ENCODE peak calls at places on chromosomes 13 and 19, in four cellular contexts. S is heart right ventricle, D is psoas muscle, X is T-helper 17 cell. Y is an unnamed sample. For H3K9me3, the result is how much of the 10 kb centered on the place peaks cover.

GRCh38 chr13:112791662-112792440 is 102.0 kb downstream of the ATP11A start:
- DNase-seq in D (no peak), S (no peak), X (no peak), Y (peak)

GRCh38 chr19:44745386-44745831 is 3.1 kb upstream of the BCL3 start:
- DNase-seq in S (peak), X (no peak), D (peak), Y (peak)

GRCh38 chr19:6710273-6711077 is 10.0 kb downstream of the C3 start:
- DNase-seq in S (no peak), D (peak), X (no peak), Y (peak)

GRCh38 chr13:30047154-30047874 is 196.9 kb upstream of the UBL3 start:
- DNase-seq in X (no peak), D (no peak), S (no peak), Y (no peak)

GRCh38 chr19:29564574-29565005 is 38.8 kb downstream of the VSTM2B start:
- DNase-seq in S (no peak), X (no peak), D (no peak), Y (no peak)

GRCh38 chr19:13865578-13866462 is 11.1 kb upstream of the NANOS3 start:
- DNase-seq in X (no peak), D (peak), S (no peak), Y (no peak)

GRCh38 chr19:28836366-28836765 is 376.6 kb downstream of the UQCRFS1 start:
- DNase-seq in D (no peak), S (no peak), X (no peak), Y (no peak)

GRCh38 chr19:29714953-29715694 is at the start of gene C19orf12:
- DNase-seq in D (peak), S (peak), X (peak), Y (peak)

GRCh38 chr19:21451187-21451586 is 54.2 kb upstream of the ZNF429 start:
- DNase-seq in X (no peak), D (no peak), S (no peak), Y (no peak)

GRCh38 chr19:14113762-14114414 is 3.7 kb downstream of the PRKACA start:
- DNase-seq in D (peak), S (peak), X (peak), Y (peak)

GRCh38 chr19:16615788-16616187 is 12.2 kb downstream of the MED26 start:
- DNase-seq in X (no peak), D (no peak), S (no peak), Y (no peak)

GRCh38 chr19:47310819-47311218 is 1.2 kb downstream of the C5AR1 start:
- DNase-seq in X (no peak), S (peak), D (no peak), Y (peak)

GRCh38 chr13:74246398-74246975 is 112.3 kb upstream of the KLF12 start:
- DNase-seq in D (no peak), S (no peak), X (no peak), Y (no peak)

GRCh38 chr19:17385878-17386611 is 8.0 kb downstream of the CCDC194 start:
- DNase-seq in X (peak), S (peak), D (peak), Y (peak)

GRCh38 chr13:42865703-42866102 is 84.3 kb downstream of the FAM216B start:
- DNase-seq in X (no peak), S (no peak), D (no peak), Y (no peak)

GRCh38 chr13:83503424-83503823 is 378.9 kb downstream of the SLITRK1 start:
- DNase-seq in D (no peak), S (no peak), X (no peak), Y (no peak)

GRCh38 chr19:867301-867793 is 7.9 kb downstream of the CFD start:
- DNase-seq in X (no peak), D (no peak), S (no peak), Y (no peak)

GRCh38 chr19:39617745-39618144 is 15.4 kb downstream of the LGALS13 start:
- DNase-seq in X (no peak), S (no peak), D (no peak), Y (no peak)

GRCh38 chr13:59906413-59907027 is 257.2 kb downstream of the DIAPH3 start:
- DNase-seq in S (no peak), X (no peak), D (no peak), Y (no peak)

GRCh38 chr13:41050041-41050440 is 11.3 kb upstream of the WBP4 start:
- DNase-seq in X (no peak), S (no peak), D (no peak), Y (no peak)

GRCh38 chr13:76711515-76712182 is 174.6 kb downstream of the KCTD12 start:
- DNase-seq in S (no peak), X (no peak), D (no peak), Y (no peak)

GRCh38 chr13:113324336-113324882 is 27.4 kb downstream of the LAMP1 start:
- DNase-seq in D (peak), S (no peak), X (no peak), Y (peak)

GRCh38 chr13:98998831-98999634 is 21.2 kb upstream of the DOCK9 start:
- DNase-seq in X (no peak), S (no peak), D (no peak), Y (no peak)

GRCh38 chr13:113855012-113855921 is 8.6 kb downstream of the GAS6 start:
- DNase-seq in S (no peak), X (no peak), D (peak), Y (no peak)

GRCh38 chr19:10968527-10969081 is 7.8 kb downstream of the SMARCA4 start:
- DNase-seq in D (no peak), S (no peak), X (no peak), Y (no peak)

GRCh38 chr13:25153736-25154135 is 18.4 kb downstream of the AMER2 start:
- DNase-seq in X (no peak), S (no peak), D (no peak), Y (no peak)

GRCh38 chr13:31773538-31773937 is 34.2 kb downstream of the RXFP2 start:
- DNase-seq in X (no peak), D (no peak), S (no peak), Y (no peak)

GRCh38 chr13:27967736-27968315 is 1.3 kb downstream of the CDX2 start:
- DNase-seq in D (no peak), X (no peak), S (no peak), Y (no peak)

GRCh38 chr19:53874384-53874995 is 6.8 kb downstream of the MYADM start:
- DNase-seq in S (no peak), X (no peak), D (peak), Y (no peak)

GRCh38 chr13:24777171-24777570 is 13.2 kb downstream of the RNF17 start:
- DNase-seq in X (no peak), S (no peak), D (no peak), Y (no peak)

GRCh38 chr13:93398167-93398566 is 171.6 kb downstream of the GPC6 start:
- DNase-seq in X (no peak), D (no peak), S (no peak), Y (no peak)

GRCh38 chr13:26476111-26476743 is 81.3 kb upstream of the WASF3 start:
- DNase-seq in D (peak), S (no peak), X (no peak), Y (no peak)

DNA sequence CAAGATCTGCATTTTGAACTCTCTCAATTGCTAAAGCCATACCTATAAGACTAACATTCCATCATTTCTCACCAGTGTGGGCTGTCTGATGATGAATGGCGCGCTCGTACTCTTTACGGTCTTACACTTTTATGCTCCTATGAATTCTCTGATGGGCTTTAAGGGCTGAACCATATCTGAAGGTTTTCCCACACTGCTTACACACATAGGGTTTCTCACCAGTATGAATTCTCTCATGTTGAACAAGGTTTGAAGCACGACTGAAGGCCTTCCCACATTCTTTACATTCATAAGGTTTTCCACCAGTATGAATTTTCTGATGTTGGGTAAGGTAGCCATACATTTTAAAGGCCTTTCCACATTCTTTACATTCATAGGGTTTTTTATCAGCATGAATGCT is 18.8 kb upstream of the ZNF607 start:
- DNase-seq in X (no peak), S (no peak), D (no peak), Y (no peak)
- H3K9me3 ChIP-seq in X (under half), S (under half), D (half or more), Y (half or more)

GRCh38 chr13:33776510-33776909 is 41.4 kb upstream of the RFC3 start:
- DNase-seq in S (no peak), D (no peak), X (no peak), Y (no peak)

GRCh38 chr13:33771296-33771695 is 46.7 kb upstream of the RFC3 start:
- DNase-seq in D (no peak), S (no peak), X (no peak), Y (no peak)

DNA sequence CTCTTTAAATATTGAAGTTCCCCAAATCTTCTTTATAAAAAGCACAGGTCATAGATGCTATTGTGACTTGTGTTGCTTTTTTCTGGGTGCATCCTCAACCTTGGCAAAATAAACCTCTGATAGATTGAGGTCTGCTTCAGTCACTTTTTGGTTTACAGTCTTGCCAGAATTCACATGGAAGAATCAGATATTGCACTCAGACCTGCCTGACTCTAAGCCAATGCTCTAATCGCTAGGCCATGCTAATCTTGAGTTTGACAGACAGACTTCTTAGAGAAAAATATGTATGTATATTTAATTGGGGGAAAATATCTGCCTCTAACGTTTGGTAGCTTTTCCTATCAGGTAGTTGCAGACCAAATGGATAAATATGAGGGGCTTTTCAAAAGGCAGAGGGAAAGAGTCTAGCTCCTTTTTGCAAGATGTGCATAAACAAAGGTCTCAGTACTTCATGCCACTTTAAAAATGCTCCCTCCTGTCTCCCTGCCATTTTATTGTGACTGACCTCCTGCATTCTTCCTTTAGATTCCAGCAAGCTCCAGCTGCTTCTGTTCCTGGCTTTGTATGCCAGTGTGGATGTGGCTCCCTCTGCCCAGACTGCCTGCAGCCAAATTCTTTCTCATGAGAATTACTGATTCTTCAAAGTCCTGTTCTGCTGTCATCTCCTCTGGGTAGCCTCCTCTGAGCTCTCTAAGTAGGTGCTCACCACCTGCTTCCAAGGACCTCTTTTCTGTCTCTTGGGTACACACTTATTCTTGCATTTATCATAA is 42.4 kb upstream of the RFC3 start:
- DNase-seq in X (no peak), S (no peak), D (no peak), Y (no peak)
- H3K9me3 ChIP-seq in X (under half), S (under half), D (under half), Y (under half)

GRCh38 chr19:31223805-31224534 is 125.3 kb downstream of the TSHZ3 start:
- DNase-seq in S (no peak), X (no peak), D (no peak), Y (no peak)
- H3K9me3 ChIP-seq in S (under half), X (under half), D (under half), Y (under half)

GRCh38 chr19:22976248-22976647 is 26.7 kb downstream of the ZNF728 start:
- DNase-seq in D (no peak), S (no peak), X (no peak), Y (no peak)
- H3K9me3 ChIP-seq in D (half or more), S (half or more), X (under half), Y (under half)

GRCh38 chr19:37098570-37098969 is 20.3 kb downstream of the ZNF420 start:
- DNase-seq in D (no peak), X (no peak), S (no peak), Y (no peak)

DNA sequence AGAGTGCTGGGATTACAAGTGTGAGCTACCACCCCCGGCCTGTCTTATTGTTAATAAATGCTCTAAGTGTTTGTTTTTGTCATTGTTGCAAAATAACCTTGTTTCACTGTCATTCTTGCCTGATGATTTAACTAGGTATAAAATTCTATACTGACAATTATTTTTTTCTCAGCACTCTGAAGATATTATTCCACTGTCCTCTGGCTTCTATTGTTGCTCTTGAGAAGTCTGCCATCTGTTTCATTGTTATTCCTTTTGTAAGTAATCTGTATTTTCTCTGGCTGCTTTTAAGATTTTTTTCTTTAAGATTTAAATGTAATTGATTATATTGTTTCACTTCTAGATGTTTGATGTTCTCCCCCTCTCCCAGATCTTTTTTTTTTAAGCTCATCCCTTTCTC is 17.6 kb downstream of the ZNF420 start:
- DNase-seq in X (no peak), S (no peak), D (no peak), Y (no peak)
- H3K9me3 ChIP-seq in X (under half), S (half or more), D (half or more), Y (half or more)

GRCh38 chr13:106530907-106531520 is 4.4 kb downstream of the EFNB2 start:
- DNase-seq in S (no peak), X (no peak), D (no peak), Y (no peak)
- H3K9me3 ChIP-seq in S (under half), X (under half), D (under half), Y (under half)

GRCh38 chr19:58217069-58217481 is 11.6 kb upstream of the ZNF544 start:
- DNase-seq in S (no peak), X (no peak), D (no peak), Y (no peak)
- H3K9me3 ChIP-seq in S (half or more), X (under half), D (half or more), Y (half or more)

Y was measured in left lung.